ENCODE peak calls at places on chromosome 1, in eight cellular contexts. D, W, E, L, P, J, K and G are unnamed samples.

GRCh38 chr1:22412932-22413727 is 38.5 kb upstream of the ZBTB40 start:
- DNase-seq in D (no peak), W (no peak), E (peak; percentile 37), L (no peak), P (peak; percentile 83), J (no peak), K (peak; percentile 69), G (no peak)

GRCh38 chr1:7110306-7110705 is 325.1 kb downstream of the CAMTA1 start:
- DNase-seq in D (no peak), W (no peak), E (no peak), L (no peak), P (peak; percentile 75), J (no peak), K (no peak), G (no peak)

GRCh38 chr1:20981903-20982695 is 194.6 kb downstream of the EIF4G3 start:
- DNase-seq in D (peak; percentile 14), W (no peak), E (peak; percentile 48), L (no peak), P (no peak), J (no peak), K (no peak), G (no peak)

GRCh38 chr1:78408192-78408591 is 82.6 kb upstream of the PTGFR start:
- DNase-seq in D (no peak), W (no peak), E (no peak), L (no peak), P (no peak), J (no peak), K (no peak), G (no peak)

GRCh38 chr1:115112496-115113375 is 23.4 kb upstream of the TSPAN2 start:
- DNase-seq in D (no peak), W (peak; percentile 82), E (peak; percentile 25), L (no peak), P (peak; percentile 61), J (no peak), K (peak; percentile 44), G (peak; percentile 74)

GRCh38 chr1:64228181-64228957 is 24.9 kb downstream of the UBE2U start:
- DNase-seq in D (no peak), W (no peak), E (no peak), L (no peak), P (no peak), J (no peak), K (no peak), G (no peak)

GRCh38 chr1:104797982-104798381 is 1048.3 kb downstream of the AMY1C start:
- DNase-seq in D (no peak), W (no peak), E (no peak), L (no peak), P (no peak), J (no peak), K (no peak), G (no peak)

GRCh38 chr1:173005196-173005864 is 45.4 kb downstream of the TNFSF18 start:
- DNase-seq in D (no peak), W (no peak), E (no peak), L (no peak), P (no peak), J (no peak), K (no peak), G (no peak)

GRCh38 chr1:164456272-164456671 is 102.7 kb upstream of the PBX1 start:
- DNase-seq in D (no peak), W (no peak), E (no peak), L (no peak), P (no peak), J (no peak), K (no peak), G (no peak)

GRCh38 chr1:44661786-44662682 is 12.2 kb downstream of the TMEM53 start:
- DNase-seq in D (no peak), W (peak; percentile 65), E (no peak), L (no peak), P (no peak), J (no peak), K (peak; percentile 28), G (no peak)

GRCh38 chr1:205312866-205313680 is 8.5 kb downstream of the NUAK2 start:
- DNase-seq in D (no peak), W (no peak), E (no peak), L (no peak), P (no peak), J (no peak), K (no peak), G (no peak)
- TF ChIP-seq POLR2A in D (no peak), W (no peak), E (no peak), L (no peak), P (no peak), J (no peak), K (no peak), G (no peak)

GRCh38 chr1:150974580-150975478 is at the start of gene CERS2:
- DNase-seq in D (peak; percentile 62), W (peak; percentile 97), E (peak; percentile 80), L (no peak), P (peak; percentile 86), J (peak; percentile 72), K (peak; percentile 89), G (peak; percentile 90)
- TF ChIP-seq POLR2A in D (peak; percentile 52), W (no peak), E (no peak), L (peak; percentile 78), P (peak; percentile 34), J (no peak), K (peak; percentile 57), G (peak; percentile 56)

DNA sequence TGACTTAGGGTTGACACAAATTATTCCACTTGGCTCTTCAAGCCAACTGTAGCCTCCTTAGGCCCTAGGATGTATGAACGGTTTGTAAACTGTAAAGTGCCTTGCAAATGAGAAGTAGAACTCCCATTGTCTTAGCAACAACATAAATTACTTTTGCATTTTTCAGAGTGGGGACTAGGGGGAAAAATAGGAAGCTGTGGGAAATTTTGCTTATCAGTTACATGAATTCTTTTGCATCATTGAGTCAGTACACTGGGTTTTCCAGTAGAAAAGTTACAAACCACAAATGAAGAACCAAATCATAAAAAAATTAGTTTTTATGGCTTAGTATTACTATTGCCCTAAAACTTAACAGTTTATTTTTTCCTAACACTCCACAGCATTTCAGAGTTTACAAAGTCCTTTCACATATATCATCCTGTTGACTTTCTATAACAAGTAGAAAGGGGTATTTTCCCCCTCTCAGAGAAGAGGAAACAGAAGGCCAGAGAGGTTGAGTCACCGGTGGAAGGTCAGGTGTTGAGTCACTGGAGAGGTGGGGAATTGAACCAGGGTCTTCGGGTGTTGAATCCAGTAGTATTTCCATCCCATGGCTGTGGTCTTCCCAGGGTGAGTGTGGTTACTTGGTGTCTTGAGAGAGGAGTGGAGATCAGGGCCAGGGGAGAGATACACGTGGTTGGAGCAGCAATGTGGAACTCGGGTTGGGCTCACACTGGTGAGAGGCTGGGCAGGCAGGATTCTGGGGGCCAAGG is 71.9 kb upstream of the USP24 start:
- DNase-seq in D (no peak), W (no peak), E (peak; percentile 40), L (no peak), P (no peak), J (no peak), K (no peak), G (no peak)
- TF ChIP-seq POLR2A in D (no peak), W (no peak), E (no peak), L (no peak), P (no peak), J (no peak), K (no peak), G (no peak)

DNA sequence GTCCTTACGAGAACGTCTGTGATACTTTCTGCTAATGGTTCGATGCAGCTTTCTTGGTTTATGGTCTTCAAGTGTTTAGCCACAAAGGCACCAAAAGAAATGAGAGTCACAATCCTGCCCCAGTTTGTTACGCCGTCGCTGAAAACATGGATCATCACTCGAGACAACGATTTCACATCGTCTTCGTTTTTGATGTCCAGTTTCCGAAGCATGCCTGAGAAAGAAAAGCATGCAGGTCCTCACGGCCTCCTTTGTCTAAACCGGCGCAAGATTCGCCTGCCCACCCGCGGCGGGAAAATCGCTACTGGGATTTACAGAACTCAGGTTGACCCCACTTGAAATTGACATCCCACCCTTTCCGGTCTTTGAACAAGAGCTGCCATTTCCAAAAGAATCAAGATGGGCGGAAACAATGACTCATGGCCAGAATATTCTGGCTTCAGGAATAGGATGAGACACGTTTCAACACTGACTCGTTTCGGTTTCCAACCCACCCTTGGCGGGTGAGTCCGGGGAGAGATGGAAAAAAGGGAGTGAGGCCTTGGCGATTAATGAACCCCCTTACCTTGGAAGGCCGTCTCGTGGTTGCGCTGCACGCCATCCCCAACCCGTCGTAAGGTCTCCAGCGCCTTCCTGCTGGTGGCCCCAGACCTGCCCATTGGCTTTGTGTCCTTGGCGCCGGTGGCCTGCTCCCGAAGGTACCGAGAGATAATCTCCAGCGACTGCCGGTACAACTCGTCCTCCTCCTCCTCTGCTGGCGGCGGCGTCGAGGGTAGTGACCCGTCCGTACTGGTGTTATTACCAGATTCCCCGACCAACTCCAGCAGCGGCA is 916 bp downstream of the MCL1 start:
- DNase-seq in D (peak; percentile 67), W (peak; percentile 91), E (peak; percentile 91), L (no peak), P (peak; percentile 85), J (no peak), K (peak; percentile 41), G (no peak)
- TF ChIP-seq POLR2A in D (no peak), W (no peak), E (peak; percentile 79), L (no peak), P (peak; percentile 12), J (peak; percentile 36), K (no peak), G (peak; percentile 31)

DNA sequence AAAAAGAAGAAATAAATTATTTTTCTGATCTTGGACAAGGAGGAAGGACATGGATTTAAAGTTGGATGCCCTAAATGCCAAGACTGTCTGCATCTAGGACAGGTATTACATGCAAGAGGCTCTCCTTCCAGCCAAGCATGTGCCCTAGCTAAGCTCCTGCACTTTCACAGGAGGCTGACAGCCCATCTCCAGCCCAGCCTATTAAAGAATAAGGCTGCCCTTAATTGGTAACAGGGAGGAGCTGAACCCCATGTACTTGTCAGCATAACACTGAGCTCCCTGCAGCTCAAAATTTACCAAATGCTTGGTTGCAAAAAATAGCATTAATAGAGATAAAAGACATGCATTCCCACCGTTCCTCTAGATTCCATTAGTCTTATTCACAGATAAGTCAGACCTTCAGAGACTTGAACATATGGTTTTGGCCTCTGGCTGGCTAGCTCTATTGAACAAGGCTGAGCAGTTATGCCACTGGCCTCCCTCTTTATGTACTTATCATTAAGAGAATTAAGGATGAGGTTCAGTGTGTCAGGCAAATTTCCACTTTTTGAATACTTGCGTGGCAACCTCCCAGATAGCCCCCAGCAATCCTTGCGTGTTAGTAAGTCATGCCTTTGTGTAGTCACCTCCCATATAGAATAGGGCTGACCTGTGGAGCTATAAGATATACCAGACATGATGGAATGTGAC is 29.2 kb downstream of the OLFML3 start:
- DNase-seq in D (no peak), W (no peak), E (no peak), L (no peak), P (no peak), J (no peak), K (no peak), G (no peak)
- TF ChIP-seq POLR2A in D (no peak), W (no peak), E (no peak), L (no peak), P (no peak), J (no peak), K (no peak), G (no peak)